ENCODE peak calls at places on chromosomes 5 and 9, in ten cellular contexts. E is SK-N-SH, Y is tibial nerve, S is stomach, T is A549, F is transverse colon, M is esophagus muscularis mucosa, G is H1, C is upper lobe of left lung, I is sigmoid colon. D is an unnamed sample.

GRCh38 chr5:81517462-81517861 is 123.5 kb upstream of the ACOT12 start:
- DNase-seq in C (no peak), F (no peak), I (no peak), Y (no peak), G (no peak), T (no peak), E (no peak), M (no peak), S (no peak), D (no peak)

GRCh38 chr9:34016149-34016548 is 32.5 kb downstream of the UBAP2 start:
- DNase-seq in C (no peak), M (no peak), E (no peak), F (no peak), Y (no peak), S (no peak), I (no peak), G (no peak), T (no peak), D (no peak)

GRCh38 chr5:134490925-134491271 is 34.6 kb upstream of the JADE2 start:
- DNase-seq in M (peak), T (no peak), F (no peak), C (no peak), Y (no peak), G (no peak), S (peak), E (no peak), I (no peak), D (no peak)

GRCh38 chr9:13810510-13810909 is 503.4 kb downstream of the NFIB start:
- DNase-seq in M (peak), I (no peak), Y (no peak), E (no peak), T (no peak), C (no peak), S (no peak), G (no peak), F (no peak), D (no peak)

GRCh38 chr9:135506327-135507103 is 6.0 kb downstream of the MRPS2 start:
- DNase-seq in T (no peak), Y (no peak), M (no peak), E (peak), G (peak), C (peak), F (no peak), I (peak), S (no peak), D (no peak)

GRCh38 chr5:14250094-14250777 is 107.1 kb downstream of the TRIO start:
- DNase-seq in T (peak), C (peak), G (no peak), E (peak), F (peak), S (no peak), M (no peak), Y (peak), I (peak), D (peak)

GRCh38 chr5:33379757-33380156 is 61.0 kb upstream of the TARS1 start:
- DNase-seq in T (peak), E (no peak), C (no peak), F (no peak), G (peak), I (no peak), S (no peak), M (no peak), Y (no peak), D (no peak)

GRCh38 chr5:33148076-33148501 is 292.7 kb upstream of the TARS1 start:
- DNase-seq in G (no peak), Y (peak), S (no peak), I (peak), C (no peak), T (peak), M (no peak), E (no peak), F (no peak), D (no peak)

GRCh38 chr9:92627651-92628050 is 42.3 kb downstream of the IPPK start:
- DNase-seq in T (no peak), Y (no peak), C (no peak), E (no peak), M (no peak), I (no peak), G (no peak), S (no peak), F (no peak), D (no peak)

GRCh38 chr9:124574944-124575343 is 67.7 kb upstream of the NR5A1 start:
- DNase-seq in G (no peak), I (no peak), T (peak), S (no peak), M (no peak), C (no peak), Y (no peak), F (no peak), E (no peak), D (no peak)

GRCh38 chr9:23587433-23587832 is 238.6 kb downstream of the ELAVL2 start:
- DNase-seq in I (peak), C (no peak), F (no peak), Y (no peak), G (no peak), M (no peak), T (no peak), E (no peak), S (peak), D (peak)

GRCh38 chr9:2241461-2241874 is 226.3 kb downstream of the SMARCA2 start:
- DNase-seq in T (peak), Y (no peak), F (no peak), C (peak), G (peak), E (peak), I (no peak), M (no peak), S (no peak), D (peak)

GRCh38 chr5:123537256-123537655 is 25.3 kb downstream of the CSNK1G3 start:
- DNase-seq in Y (no peak), T (no peak), C (no peak), M (no peak), E (no peak), S (no peak), F (no peak), I (no peak), G (no peak), D (no peak)

GRCh38 chr9:78032599-78033457 is 1.2 kb upstream of the GNAQ start:
- DNase-seq in E (no peak), C (no peak), M (no peak), F (peak), G (no peak), I (peak), T (no peak), S (no peak), Y (no peak), D (no peak)
- H3K4me3 ChIP-seq in E (peak), C (peak), M (peak), F (peak), G (peak), I (peak), T (peak), S (peak), Y (peak), D (peak)

GRCh38 chr5:74316064-74316586 is 324.4 kb downstream of the ENC1 start:
- DNase-seq in G (no peak), T (peak), E (peak), Y (no peak), C (no peak), I (no peak), M (no peak), S (no peak), F (no peak), D (no peak)
- TF ChIP-seq EP300 in G (no peak), T (no peak), E (no peak), Y (no peak), C (no peak), I (no peak), M (no peak), S (no peak), F (no peak), D (no peak)

GRCh38 chr9:20619492-20619860 is 2.8 kb downstream of the MLLT3 start:
- DNase-seq in T (no peak), M (no peak), G (no peak), S (no peak), C (no peak), F (no peak), E (no peak), Y (no peak), I (no peak), D (no peak)
- H3K4me3 ChIP-seq in T (peak), M (peak), G (peak), S (peak), C (peak), F (peak), E (no peak), Y (no peak), I (peak), D (peak)

GRCh38 chr9:126797903-126798302 is 6.9 kb upstream of the ZBTB43 start:
- DNase-seq in Y (no peak), T (no peak), G (no peak), I (no peak), F (no peak), M (no peak), C (no peak), S (no peak), E (no peak), D (no peak)

GRCh38 chr9:126802343-126803059 is 2.3 kb upstream of the ZBTB43 start:
- DNase-seq in C (no peak), I (no peak), S (no peak), F (no peak), Y (no peak), G (no peak), E (no peak), M (no peak), T (no peak), D (no peak)

GRCh38 chr9:126796758-126797157 is 8.1 kb upstream of the ZBTB43 start:
- DNase-seq in T (no peak), C (no peak), G (no peak), I (peak), E (no peak), Y (no peak), S (no peak), F (no peak), M (no peak), D (no peak)

GRCh38 chr9:126794441-126794840 is 10.4 kb upstream of the ZBTB43 start:
- DNase-seq in G (no peak), S (no peak), I (no peak), F (no peak), M (peak), T (no peak), Y (no peak), E (no peak), C (no peak), D (no peak)

DNA sequence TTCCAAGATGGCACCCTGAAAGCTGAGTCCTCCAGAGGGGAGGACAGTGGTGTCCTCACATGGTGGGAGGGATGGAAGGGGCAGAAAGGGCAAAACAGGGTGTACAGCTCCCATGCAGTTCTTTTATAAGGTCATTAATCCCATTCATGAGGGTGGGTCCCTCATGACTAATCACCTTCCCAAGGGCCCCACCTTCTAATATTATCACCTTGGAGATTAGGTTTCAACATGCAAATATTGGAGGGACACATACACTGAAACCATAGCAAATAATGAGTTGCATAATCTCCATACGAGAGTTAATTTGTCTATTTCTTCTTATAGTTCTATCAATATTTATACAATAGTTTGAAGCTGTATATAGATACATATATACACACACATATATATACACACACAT is 5.8 kb upstream of the ZBTB43 start:
- DNase-seq in I (peak), F (no peak), G (no peak), T (no peak), C (no peak), Y (no peak), S (no peak), E (no peak), M (no peak), D (no peak)
- TF ChIP-seq EP300 in I (no peak), F (no peak), G (no peak), T (no peak), C (no peak), Y (no peak), S (no peak), E (no peak), M (no peak), D (no peak)

D was measured in ovary.